ENCODE peak calls at places on chromosomes 16 and 17, in nine cellular contexts. One of them, this sample, is unnamed.

GRCh38 chr17:32266389-32267269 is 997 bp downstream of the RHBDL3 start:
- DNase-seq in posterior vena cava: no peak
- DNase-seq in ovary: peak
- DNase-seq in OCI-M1: no peak
- DNase-seq in kidney: peak
- DNase-seq in left ventricle myocardium superior: peak
- DNase-seq in BE2C: no peak
- DNase-seq in ascending aorta: no peak
- DNase-seq in GOT3: no peak
- DNase-seq in this sample: no peak

GRCh38 chr17:1003972-1004768 is 7.2 kb downstream of the TIMM22 start:
- DNase-seq in GOT3: no peak
- DNase-seq in kidney: peak
- DNase-seq in ovary: peak
- DNase-seq in OCI-M1: no peak
- DNase-seq in left ventricle myocardium superior: peak
- DNase-seq in BE2C: no peak
- DNase-seq in posterior vena cava: no peak
- DNase-seq in ascending aorta: peak
- DNase-seq in this sample: no peak

GRCh38 chr17:79800325-79801155 is 3.7 kb upstream of the CBX8 start:
- DNase-seq in ascending aorta: no peak
- DNase-seq in left ventricle myocardium superior: no peak
- DNase-seq in BE2C: peak
- DNase-seq in posterior vena cava: no peak
- DNase-seq in ovary: no peak
- DNase-seq in kidney: peak
- DNase-seq in GOT3: no peak
- DNase-seq in OCI-M1: peak
- DNase-seq in this sample: no peak

GRCh38 chr16:86083382-86084002 is 184.5 kb downstream of the IRF8 start:
- DNase-seq in GOT3: no peak
- DNase-seq in BE2C: no peak
- DNase-seq in ascending aorta: no peak
- DNase-seq in OCI-M1: no peak
- DNase-seq in ovary: no peak
- DNase-seq in left ventricle myocardium superior: no peak
- DNase-seq in kidney: peak
- DNase-seq in posterior vena cava: peak
- DNase-seq in this sample: no peak

GRCh38 chr17:70523407-70523806 is 354.1 kb downstream of the KCNJ2 start:
- DNase-seq in BE2C: no peak
- DNase-seq in GOT3: no peak
- DNase-seq in left ventricle myocardium superior: no peak
- DNase-seq in posterior vena cava: no peak
- DNase-seq in ovary: no peak
- DNase-seq in OCI-M1: no peak
- DNase-seq in ascending aorta: no peak
- DNase-seq in kidney: no peak
- DNase-seq in this sample: no peak

GRCh38 chr17:36855459-36855858 is 81.8 kb upstream of the LHX1 start:
- DNase-seq in OCI-M1: no peak
- DNase-seq in GOT3: no peak
- DNase-seq in ascending aorta: no peak
- DNase-seq in left ventricle myocardium superior: no peak
- DNase-seq in kidney: no peak
- DNase-seq in posterior vena cava: no peak
- DNase-seq in ovary: no peak
- DNase-seq in BE2C: no peak
- DNase-seq in this sample: no peak

GRCh38 chr16:8740775-8741355 is 56.6 kb downstream of the TMEM186 start:
- DNase-seq in ascending aorta: no peak
- DNase-seq in left ventricle myocardium superior: peak
- DNase-seq in BE2C: no peak
- DNase-seq in GOT3: no peak
- DNase-seq in OCI-M1: no peak
- DNase-seq in ovary: no peak
- DNase-seq in posterior vena cava: no peak
- DNase-seq in kidney: no peak
- DNase-seq in this sample: no peak

GRCh38 chr17:73430848-73431247 is 119.0 kb upstream of the CDC42EP4 start:
- DNase-seq in ascending aorta: no peak
- DNase-seq in ovary: no peak
- DNase-seq in posterior vena cava: peak
- DNase-seq in BE2C: no peak
- DNase-seq in GOT3: no peak
- DNase-seq in OCI-M1: peak
- DNase-seq in kidney: peak
- DNase-seq in left ventricle myocardium superior: peak
- DNase-seq in this sample: no peak

GRCh38 chr17:9512323-9513168 is 63.1 kb downstream of the STX8 start:
- DNase-seq in GOT3: no peak
- DNase-seq in left ventricle myocardium superior: no peak
- DNase-seq in ovary: no peak
- DNase-seq in OCI-M1: peak
- DNase-seq in kidney: no peak
- DNase-seq in posterior vena cava: no peak
- DNase-seq in BE2C: no peak
- DNase-seq in ascending aorta: no peak
- DNase-seq in this sample: peak

GRCh38 chr17:40333781-40334453 is 24.9 kb downstream of the RARA start:
- DNase-seq in left ventricle myocardium superior: no peak
- DNase-seq in ascending aorta: no peak
- DNase-seq in ovary: no peak
- DNase-seq in OCI-M1: peak
- DNase-seq in kidney: no peak
- DNase-seq in BE2C: no peak
- DNase-seq in GOT3: no peak
- DNase-seq in posterior vena cava: no peak
- DNase-seq in this sample: no peak

GRCh38 chr17:27741361-27741861 is 58.9 kb downstream of the NOS2 start:
- DNase-seq in left ventricle myocardium superior: no peak
- DNase-seq in posterior vena cava: no peak
- DNase-seq in ascending aorta: no peak
- DNase-seq in GOT3: no peak
- DNase-seq in OCI-M1: no peak
- DNase-seq in BE2C: no peak
- DNase-seq in ovary: no peak
- DNase-seq in kidney: peak
- DNase-seq in this sample: no peak

GRCh38 chr16:88956546-88957455 is 20.2 kb downstream of the CBFA2T3 start:
- DNase-seq in BE2C: no peak
- DNase-seq in left ventricle myocardium superior: peak
- DNase-seq in OCI-M1: no peak
- DNase-seq in kidney: no peak
- DNase-seq in ascending aorta: no peak
- DNase-seq in GOT3: no peak
- DNase-seq in posterior vena cava: no peak
- DNase-seq in ovary: no peak
- DNase-seq in this sample: no peak

GRCh38 chr17:31427684-31428083 is 36.2 kb downstream of the RAB11FIP4 start:
- DNase-seq in ascending aorta: no peak
- DNase-seq in GOT3: no peak
- DNase-seq in kidney: peak
- DNase-seq in BE2C: no peak
- DNase-seq in left ventricle myocardium superior: no peak
- DNase-seq in OCI-M1: no peak
- DNase-seq in posterior vena cava: no peak
- DNase-seq in ovary: no peak
- DNase-seq in this sample: no peak

GRCh38 chr16:49598386-49599170 is 225.0 kb downstream of the C16orf78 start:
- DNase-seq in ovary: no peak
- DNase-seq in OCI-M1: no peak
- DNase-seq in ascending aorta: peak
- DNase-seq in BE2C: no peak
- DNase-seq in kidney: no peak
- DNase-seq in posterior vena cava: peak
- DNase-seq in left ventricle myocardium superior: no peak
- DNase-seq in GOT3: no peak
- DNase-seq in this sample: no peak

GRCh38 chr17:29115906-29116651 is 64.1 kb downstream of the MYO18A start:
- DNase-seq in left ventricle myocardium superior: no peak
- DNase-seq in ascending aorta: no peak
- DNase-seq in BE2C: peak
- DNase-seq in ovary: no peak
- DNase-seq in posterior vena cava: no peak
- DNase-seq in kidney: no peak
- DNase-seq in OCI-M1: peak
- DNase-seq in GOT3: no peak
- DNase-seq in this sample: peak

GRCh38 chr17:37168731-37169353 is 206.9 kb upstream of the C17orf78 start:
- DNase-seq in posterior vena cava: no peak
- DNase-seq in ovary: no peak
- DNase-seq in ascending aorta: no peak
- DNase-seq in GOT3: no peak
- DNase-seq in OCI-M1: no peak
- DNase-seq in left ventricle myocardium superior: no peak
- DNase-seq in BE2C: no peak
- DNase-seq in kidney: no peak
- DNase-seq in this sample: no peak

GRCh38 chr17:72656114-72656763 is 436.2 kb downstream of the SLC39A11 start:
- DNase-seq in kidney: no peak
- DNase-seq in ovary: no peak
- DNase-seq in left ventricle myocardium superior: no peak
- DNase-seq in ascending aorta: no peak
- DNase-seq in posterior vena cava: no peak
- DNase-seq in BE2C: no peak
- DNase-seq in OCI-M1: no peak
- DNase-seq in GOT3: no peak
- DNase-seq in this sample: no peak

GRCh38 chr17:76335716-76336381 is 17.9 kb downstream of the PRPSAP1 start:
- DNase-seq in ascending aorta: no peak
- DNase-seq in ovary: no peak
- DNase-seq in OCI-M1: no peak
- DNase-seq in kidney: no peak
- DNase-seq in BE2C: no peak
- DNase-seq in GOT3: no peak
- DNase-seq in posterior vena cava: no peak
- DNase-seq in left ventricle myocardium superior: no peak
- DNase-seq in this sample: no peak

GRCh38 chr17:4033751-4034251 is 69.6 kb upstream of the ATP2A3 start:
- DNase-seq in left ventricle myocardium superior: no peak
- DNase-seq in OCI-M1: no peak
- DNase-seq in ovary: no peak
- DNase-seq in kidney: no peak
- DNase-seq in BE2C: no peak
- DNase-seq in GOT3: no peak
- DNase-seq in posterior vena cava: no peak
- DNase-seq in ascending aorta: no peak
- DNase-seq in this sample: no peak

GRCh38 chr17:66904760-66905637 is 59.5 kb upstream of the CACNG4 start:
- DNase-seq in ascending aorta: no peak
- DNase-seq in GOT3: no peak
- DNase-seq in posterior vena cava: peak
- DNase-seq in OCI-M1: peak
- DNase-seq in left ventricle myocardium superior: peak
- DNase-seq in ovary: peak
- DNase-seq in BE2C: peak
- DNase-seq in kidney: no peak
- DNase-seq in this sample: no peak

GRCh38 chr16:30659507-30660423 is 1.5 kb downstream of the FBRS start:
- DNase-seq in ovary: no peak
- DNase-seq in posterior vena cava: peak
- DNase-seq in left ventricle myocardium superior: peak
- DNase-seq in OCI-M1: peak
- DNase-seq in kidney: peak
- DNase-seq in BE2C: peak
- DNase-seq in GOT3: no peak
- DNase-seq in ascending aorta: no peak
- DNase-seq in this sample: no peak

GRCh38 chr17:16027708-16028584 is 28.3 kb downstream of the TTC19 start:
- DNase-seq in kidney: no peak
- DNase-seq in ovary: no peak
- DNase-seq in ascending aorta: no peak
- DNase-seq in GOT3: no peak
- DNase-seq in BE2C: no peak
- DNase-seq in OCI-M1: peak
- DNase-seq in posterior vena cava: no peak
- DNase-seq in left ventricle myocardium superior: no peak
- DNase-seq in this sample: peak

GRCh38 chr16:31130899-31131298 is 4.6 kb downstream of the PRSS8 start:
- DNase-seq in left ventricle myocardium superior: no peak
- DNase-seq in BE2C: no peak
- DNase-seq in ascending aorta: no peak
- DNase-seq in GOT3: no peak
- DNase-seq in OCI-M1: no peak
- DNase-seq in kidney: peak
- DNase-seq in posterior vena cava: no peak
- DNase-seq in ovary: no peak
- DNase-seq in this sample: no peak

GRCh38 chr17:60240290-60240689 is 90.5 kb downstream of the CA4 start:
- DNase-seq in OCI-M1: no peak
- DNase-seq in ovary: no peak
- DNase-seq in GOT3: no peak
- DNase-seq in kidney: no peak
- DNase-seq in BE2C: no peak
- DNase-seq in posterior vena cava: no peak
- DNase-seq in left ventricle myocardium superior: no peak
- DNase-seq in ascending aorta: no peak
- DNase-seq in this sample: no peak

GRCh38 chr17:20997711-20998570 is 44.9 kb downstream of the USP22 start:
- DNase-seq in posterior vena cava: peak
- DNase-seq in left ventricle myocardium superior: peak
- DNase-seq in OCI-M1: peak
- DNase-seq in BE2C: no peak
- DNase-seq in ascending aorta: peak
- DNase-seq in GOT3: no peak
- DNase-seq in ovary: no peak
- DNase-seq in kidney: peak
- DNase-seq in this sample: peak

GRCh38 chr16:29845656-29846055 is 17.4 kb downstream of the CDIPT start:
- DNase-seq in ascending aorta: no peak
- DNase-seq in BE2C: no peak
- DNase-seq in OCI-M1: no peak
- DNase-seq in ovary: peak
- DNase-seq in posterior vena cava: no peak
- DNase-seq in GOT3: no peak
- DNase-seq in left ventricle myocardium superior: no peak
- DNase-seq in kidney: no peak
- DNase-seq in this sample: no peak

This sample was measured in SW 1271.